ENCODE peak calls at places on chromosomes 7 and 10, in seven cellular contexts. D is dorsolateral prefrontal cortex, C is heart right ventricle, R is Peyer's patch, H is mammary epithelial cell, X is SK-N-SH, I is HCT116. V is an unnamed sample.

GRCh38 chr10:49123981-49124920 is 8.9 kb upstream of the VSTM4 start:
- DNase-seq in D (no peak), C (no peak), R (no peak), H (no peak), X (no peak), I (no peak), V (no peak)

GRCh38 chr7:738723-739454 is 11.8 kb upstream of the PRKAR1B start:
- DNase-seq in D (no peak), C (peak; percentile 50), R (no peak), H (no peak), X (no peak), I (no peak), V (no peak)

GRCh38 chr7:108076141-108076540 is 54.0 kb downstream of the LAMB4 start:
- DNase-seq in D (no peak), C (no peak), R (no peak), H (no peak), X (no peak), I (no peak), V (no peak)

GRCh38 chr7:820341-820740 is 11.9 kb upstream of the SUN1 start:
- DNase-seq in D (no peak), C (no peak), R (no peak), H (no peak), X (no peak), I (no peak), V (no peak)

GRCh38 chr7:84688671-84689070 is 494.1 kb upstream of the SEMA3A start:
- DNase-seq in D (no peak), C (no peak), R (no peak), H (peak; percentile 77), X (no peak), I (no peak), V (no peak)

GRCh38 chr10:62763155-62763554 is 41.4 kb upstream of the ADO start:
- DNase-seq in D (no peak), C (peak; percentile 64), R (no peak), H (no peak), X (no peak), I (no peak), V (no peak)

GRCh38 chr7:137696376-137696775 is 150.4 kb downstream of the DGKI start:
- DNase-seq in D (peak; percentile 39), C (no peak), R (no peak), H (no peak), X (no peak), I (no peak), V (no peak)

GRCh38 chr7:107318523-107319160 is 149.8 kb downstream of the HBP1 start:
- DNase-seq in D (no peak), C (no peak), R (no peak), H (no peak), X (no peak), I (no peak), V (no peak)

GRCh38 chr10:32381165-32381564 is 34.2 kb upstream of the EPC1 start:
- DNase-seq in D (no peak), C (no peak), R (no peak), H (no peak), X (no peak), I (no peak), V (no peak)

GRCh38 chr10:123930340-123931001 is 38.9 kb upstream of the CPXM2 start:
- DNase-seq in D (no peak), C (no peak), R (no peak), H (no peak), X (no peak), I (no peak), V (no peak)

GRCh38 chr7:143408686-143409551 is at the start of gene EPHA1:
- DNase-seq in D (no peak), C (no peak), R (peak; percentile 61), H (peak; percentile 82), X (no peak), I (peak; percentile 88), V (no peak)

GRCh38 chr10:50882540-50882983 is 2.9 kb downstream of the A1CF start:
- DNase-seq in D (no peak), C (no peak), R (no peak), H (no peak), X (peak; percentile 10), I (no peak), V (no peak)

GRCh38 chr7:27158436-27159277 is 2.2 kb upstream of the HOXA7 start:
- DNase-seq in D (peak; percentile 23), C (no peak), R (no peak), H (peak; percentile 39), X (no peak), I (no peak), V (peak; percentile 70)

GRCh38 chr10:10551595-10551994 is 466.1 kb upstream of the CELF2 start:
- DNase-seq in D (no peak), C (no peak), R (no peak), H (no peak), X (no peak), I (no peak), V (no peak)

GRCh38 chr10:90890347-90890746 is 18.6 kb downstream of the RPP30 start:
- DNase-seq in D (no peak), C (no peak), R (no peak), H (no peak), X (no peak), I (no peak), V (no peak)

GRCh38 chr7:147674705-147675104 is 915.9 kb upstream of the C7orf33 start:
- DNase-seq in D (no peak), C (no peak), R (no peak), H (no peak), X (no peak), I (no peak), V (no peak)

GRCh38 chr10:89283174-89283987 is 18.5 kb upstream of the IFIT2 start:
- DNase-seq in D (no peak), C (no peak), R (no peak), H (no peak), X (peak; percentile 26), I (no peak), V (no peak)

GRCh38 chr10:71031601-71032000 is 143.2 kb upstream of the PCBD1 start:
- DNase-seq in D (no peak), C (no peak), R (no peak), H (no peak), X (no peak), I (no peak), V (no peak)

GRCh38 chr7:106071356-106071998 is 40.6 kb downstream of the SYPL1 start:
- DNase-seq in D (no peak), C (no peak), R (peak; percentile 74), H (no peak), X (peak; percentile 49), I (no peak), V (peak; percentile 83)

GRCh38 chr7:116588225-116588624 is 63.4 kb downstream of the CAV1 start:
- DNase-seq in D (no peak), C (no peak), R (no peak), H (peak; percentile 71), X (no peak), I (no peak), V (no peak)

DNA sequence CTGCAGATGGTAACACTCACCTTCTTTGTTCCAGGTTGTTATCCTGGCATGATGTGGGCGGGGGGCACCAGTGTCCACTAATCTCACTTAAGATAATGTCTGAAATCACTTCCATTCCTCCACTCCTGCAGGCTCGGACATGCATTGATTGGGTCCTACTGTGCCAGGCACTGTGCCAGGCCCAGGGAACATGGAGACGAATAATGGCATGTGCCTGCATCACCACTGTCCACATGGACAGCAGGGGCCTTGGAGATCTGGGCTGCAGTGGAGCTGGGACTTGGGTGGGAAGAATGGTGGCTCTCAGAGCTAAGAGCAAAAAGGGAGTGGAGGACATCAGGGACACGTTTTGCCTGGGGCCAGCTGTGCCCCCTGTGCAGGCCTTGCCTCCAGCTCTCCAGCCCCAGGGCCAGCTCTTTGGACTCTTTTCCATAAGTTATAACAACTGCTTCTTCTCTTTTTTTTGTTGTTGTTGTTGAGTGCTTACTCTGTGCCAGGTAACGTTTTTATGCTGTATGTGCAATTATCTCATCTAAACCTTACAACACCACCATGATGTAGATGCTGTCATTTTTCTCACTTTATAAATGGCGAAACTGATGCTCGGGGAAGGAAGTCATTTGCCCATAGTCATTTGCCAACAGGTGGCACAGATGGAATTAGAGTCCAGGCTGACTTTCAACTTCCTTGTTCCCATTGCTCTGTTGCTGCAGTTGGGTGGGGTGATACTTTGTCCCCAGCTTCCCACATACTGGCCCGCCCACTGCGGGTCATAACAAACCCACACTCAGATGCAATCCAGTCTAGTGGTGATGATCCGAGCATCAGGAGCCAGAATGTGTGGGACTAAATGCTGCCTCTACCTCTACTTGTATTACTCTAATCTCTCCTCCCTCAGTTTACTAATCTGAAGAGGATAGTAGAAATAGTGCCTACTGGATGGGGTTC is 19.1 kb downstream of the PLPP4 start:
- DNase-seq in D (no peak), C (no peak), R (no peak), H (no peak), X (no peak), I (no peak), V (no peak)
- H3K27ac ChIP-seq in D (no peak overlapping the region), C (no peak overlapping the region), R (no peak overlapping the region), H (no peak overlapping the region), X (peak overlapping the region; percentile 96), I (no peak overlapping the region), V (no peak overlapping the region)

GRCh38 chr7:41275255-41275654 is 427.6 kb downstream of the INHBA start:
- DNase-seq in D (no peak), C (no peak), R (no peak), H (no peak), X (no peak), I (no peak), V (no peak)

GRCh38 chr7:41280491-41280890 is 422.4 kb downstream of the INHBA start:
- DNase-seq in D (no peak), C (no peak), R (no peak), H (no peak), X (no peak), I (no peak), V (no peak)
- TF ChIP-seq CTCF in D (no peak), C (no peak), R (no peak), H (no peak), X (no peak), I (no peak), V (no peak)

DNA sequence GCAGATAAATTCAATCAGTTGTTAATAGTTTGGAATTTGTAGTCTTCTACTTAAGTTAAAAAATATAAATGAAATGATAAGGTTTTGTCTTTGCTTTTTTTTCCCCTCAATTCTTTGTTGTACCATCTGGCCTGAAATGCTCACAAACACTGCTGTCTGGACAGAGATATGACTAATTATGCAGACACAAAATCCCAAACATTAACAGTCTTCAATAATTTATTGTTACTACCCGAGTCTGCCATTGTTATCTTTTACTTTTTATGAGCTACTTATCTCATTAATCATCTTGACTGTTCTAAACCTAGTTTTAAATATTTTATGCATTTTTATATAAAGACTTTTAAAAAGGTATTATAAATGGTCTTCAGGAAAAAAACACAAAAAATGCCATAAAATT is 64.7 kb upstream of the THSD7A start:
- DNase-seq in D (no peak), C (no peak), R (no peak), H (no peak), X (no peak), I (no peak), V (no peak)
- H3K4me3 ChIP-seq in D (no peak overlapping the region), C (no peak overlapping the region), R (no peak overlapping the region), H (no peak overlapping the region), X (no peak overlapping the region), I (no peak overlapping the region), V (no peak overlapping the region)

DNA sequence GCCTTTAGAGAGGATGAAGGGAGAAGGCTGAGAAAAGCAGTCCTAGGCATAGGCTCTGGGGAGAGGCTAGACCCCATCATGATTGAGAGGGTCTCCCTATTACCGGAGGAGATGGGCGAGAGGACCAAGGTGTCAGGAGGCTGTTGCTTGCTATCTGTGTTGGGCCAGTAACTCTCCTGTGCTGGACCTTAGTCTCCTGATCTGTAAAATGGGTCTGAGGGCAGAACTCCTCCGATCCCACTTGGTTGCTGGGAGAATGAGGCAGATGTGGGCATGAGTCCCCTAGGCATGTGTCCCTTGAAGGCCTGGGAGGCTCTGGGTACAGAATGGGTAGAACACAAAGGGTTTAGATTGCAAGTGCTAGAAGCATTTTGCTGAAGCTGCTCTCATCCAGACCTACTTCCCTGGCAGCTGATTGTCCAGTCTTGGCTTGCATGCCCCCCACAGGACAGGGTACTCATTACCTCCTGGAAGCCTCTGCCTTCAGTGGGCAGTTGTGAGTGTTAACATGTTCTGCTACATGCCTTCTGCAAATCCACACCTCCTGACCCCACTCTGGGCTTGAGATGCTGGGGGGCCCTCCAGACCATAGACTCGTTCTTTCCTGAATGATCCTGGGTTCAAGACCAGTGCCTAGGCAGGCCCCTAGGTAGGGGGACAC is 4.4 kb downstream of the ZMIZ1 start:
- DNase-seq in D (no peak), C (no peak), R (no peak), H (no peak), X (no peak), I (no peak), V (no peak)
- H3K27ac ChIP-seq in D (peak overlapping the region; percentile 2), C (peak overlapping the region; percentile 99), R (peak overlapping the region; percentile 94), H (no peak overlapping the region), X (no peak overlapping the region), I (no peak overlapping the region), V (no peak overlapping the region)